ENCODE peak calls at places on chromosomes 3 and 15, in four cellular contexts. S is amniotic epithelial cell, D is NCI-H1092, H is left ventricle myocardium inferior. A is an unnamed sample.

GRCh38 chr3:123099331-123100191 is 32.7 kb downstream of the PDIA5 start:
- DNase-seq in H (no peak), D (no peak), S (no peak), A (no peak)

GRCh38 chr3:181618260-181618659 is 93.5 kb upstream of the SOX2 start:
- DNase-seq in H (no peak), D (no peak), S (no peak), A (no peak)

GRCh38 chr3:53581671-53582070 is 87.3 kb downstream of the CACNA1D start:
- DNase-seq in S (peak), D (no peak), H (no peak), A (no peak)

GRCh38 chr15:98628216-98628615 is 20.1 kb upstream of the IGF1R start:
- DNase-seq in S (peak), D (no peak), H (no peak), A (no peak)

GRCh38 chr3:169658311-169658931 is 5.1 kb downstream of the MECOM start:
- DNase-seq in D (no peak), S (no peak), H (no peak), A (peak)

GRCh38 chr3:169283902-169284451 is 379.5 kb downstream of the MECOM start:
- DNase-seq in H (no peak), S (no peak), D (no peak), A (no peak)

GRCh38 chr3:37980477-37981347 is 9.9 kb upstream of the VILL start:
- DNase-seq in D (no peak), S (no peak), H (no peak), A (no peak)

GRCh38 chr3:171966533-171967136 is 72.7 kb upstream of the FNDC3B start:
- DNase-seq in D (no peak), S (no peak), H (no peak), A (no peak)

GRCh38 chr3:131655076-131655685 is 152.4 kb upstream of the MRPL3 start:
- DNase-seq in S (no peak), H (no peak), D (no peak), A (no peak)

GRCh38 chr15:41284425-41285177 is 47.8 kb downstream of the OIP5 start:
- DNase-seq in H (no peak), S (peak), D (no peak), A (peak)

GRCh38 chr3:146948161-146948560 is 343.0 kb upstream of the PLSCR5 start:
- DNase-seq in D (no peak), S (no peak), H (no peak), A (no peak)

GRCh38 chr15:41241251-41241964 is 10.3 kb downstream of the CHP1 start:
- DNase-seq in S (no peak), H (peak), D (peak), A (no peak)

GRCh38 chr3:3765661-3766060 is 33.6 kb upstream of the LRRN1 start:
- DNase-seq in D (no peak), S (no peak), H (no peak), A (no peak)

GRCh38 chr3:14646150-14646573 is 5.4 kb upstream of the CCDC174 start:
- DNase-seq in D (no peak), S (no peak), H (no peak), A (no peak)

GRCh38 chr15:31267161-31268107 is 59.2 kb upstream of the KLF13 start:
- DNase-seq in D (no peak), H (peak), S (no peak), A (peak)

GRCh38 chr3:192128060-192128459 is 599.3 kb downstream of the FGF12 start:
- DNase-seq in D (no peak), S (no peak), H (no peak), A (no peak)

GRCh38 chr3:16380421-16380820 is 115.4 kb downstream of the OXNAD1 start:
- DNase-seq in S (no peak), H (no peak), D (no peak), A (no peak)

GRCh38 chr3:181726351-181727121 is 14.8 kb downstream of the SOX2 start:
- DNase-seq in S (no peak), H (no peak), D (peak), A (no peak)

GRCh38 chr3:9749333-9749662 is 454 bp upstream of the OGG1 start:
- DNase-seq in D (peak), H (no peak), S (no peak), A (no peak)

GRCh38 chr15:66027268-66027806 is 158.0 kb downstream of the RAB11A start:
- DNase-seq in S (peak), H (no peak), D (no peak), A (no peak)

GRCh38 chr3:101878589-101878988 is 29.3 kb downstream of the NFKBIZ start:
- DNase-seq in S (no peak), H (no peak), D (no peak), A (no peak)

GRCh38 chr15:76345880-76346665 is 9.5 kb downstream of the ISL2 start:
- DNase-seq in H (no peak), S (no peak), D (no peak), A (no peak)

GRCh38 chr3:55013145-55013544 is 85.3 kb upstream of the LRTM1 start:
- DNase-seq in S (peak), H (no peak), D (no peak), A (no peak)

GRCh38 chr3:143820466-143821221 is 27.6 kb downstream of the SLC9A9 start:
- DNase-seq in H (no peak), D (no peak), S (no peak), A (no peak)

GRCh38 chr3:113912551-113913246 is 35.1 kb upstream of the ZDHHC23 start:
- DNase-seq in H (no peak), S (peak), D (peak), A (peak)

GRCh38 chr3:44001072-44001471 is 240.6 kb upstream of the TOPAZ1 start:
- DNase-seq in H (no peak), D (no peak), S (no peak), A (no peak)

GRCh38 chr3:160842021-160843005 is 86.3 kb downstream of the PPM1L start:
- DNase-seq in D (no peak), H (no peak), S (no peak), A (no peak)

GRCh38 chr3:168081171-168081771 is 14.5 kb downstream of the GOLIM4 start:
- DNase-seq in H (no peak), S (peak), D (no peak), A (no peak)

A was measured in lower leg skin.